ENCODE peak calls at places on chromosomes 1 and 21, in five cellular contexts. One of them, this sample, is unnamed.

GRCh38 chr1:235919797-235920475 is 53.2 kb upstream of the LYST start:
- DNase-seq in A549: no peak
- DNase-seq in stomach: no peak
- DNase-seq in ovary: no peak
- DNase-seq in tibial nerve: no peak
- DNase-seq in this sample: no peak

GRCh38 chr1:36203554-36204346 is 20.5 kb upstream of the THRAP3 start:
- DNase-seq in A549: no peak
- DNase-seq in ovary: peak
- DNase-seq in tibial nerve: no peak
- DNase-seq in stomach: peak
- DNase-seq in this sample: peak

GRCh38 chr1:175714350-175714749 is 29.0 kb downstream of the TNR start:
- DNase-seq in stomach: no peak
- DNase-seq in ovary: no peak
- DNase-seq in A549: no peak
- DNase-seq in tibial nerve: no peak
- DNase-seq in this sample: no peak

GRCh38 chr21:16193758-16194606 is 464.2 kb downstream of the USP25 start:
- DNase-seq in tibial nerve: peak
- DNase-seq in ovary: peak
- DNase-seq in stomach: peak
- DNase-seq in A549: peak
- DNase-seq in this sample: no peak

GRCh38 chr1:201565024-201565730 is 26.2 kb downstream of the NAV1 start:
- DNase-seq in stomach: no peak
- DNase-seq in ovary: no peak
- DNase-seq in A549: no peak
- DNase-seq in tibial nerve: peak
- DNase-seq in this sample: no peak

GRCh38 chr1:44651069-44651468 is 23.2 kb downstream of the TMEM53 start:
- DNase-seq in stomach: no peak
- DNase-seq in tibial nerve: no peak
- DNase-seq in A549: no peak
- DNase-seq in ovary: no peak
- DNase-seq in this sample: no peak

GRCh38 chr1:58816747-58817221 is 32.9 kb upstream of the JUN start:
- DNase-seq in tibial nerve: no peak
- DNase-seq in A549: no peak
- DNase-seq in stomach: no peak
- DNase-seq in ovary: no peak
- DNase-seq in this sample: no peak

GRCh38 chr1:219812491-219813221 is 115.7 kb downstream of the SLC30A10 start:
- DNase-seq in tibial nerve: no peak
- DNase-seq in stomach: no peak
- DNase-seq in A549: peak
- DNase-seq in ovary: no peak
- DNase-seq in this sample: no peak

GRCh38 chr1:47276850-47277249 is 37.1 kb downstream of the STIL start:
- DNase-seq in tibial nerve: no peak
- DNase-seq in stomach: no peak
- DNase-seq in ovary: no peak
- DNase-seq in A549: no peak
- DNase-seq in this sample: no peak

GRCh38 chr1:15308135-15308534 is 61.1 kb downstream of the FHAD1 start:
- DNase-seq in A549: no peak
- DNase-seq in stomach: no peak
- DNase-seq in ovary: no peak
- DNase-seq in tibial nerve: no peak
- DNase-seq in this sample: no peak

GRCh38 chr1:26539722-26540121 is 10.2 kb downstream of the RPS6KA1 start:
- DNase-seq in ovary: no peak
- DNase-seq in A549: no peak
- DNase-seq in stomach: no peak
- DNase-seq in tibial nerve: no peak
- DNase-seq in this sample: peak

GRCh38 chr1:46394872-46395465 is 852 bp downstream of the FAAH start:
- DNase-seq in A549: no peak
- DNase-seq in ovary: no peak
- DNase-seq in tibial nerve: no peak
- DNase-seq in stomach: peak
- DNase-seq in this sample: no peak

GRCh38 chr1:114756949-114757454 is 782 bp downstream of the CSDE1 start:
- DNase-seq in tibial nerve: peak
- DNase-seq in ovary: peak
- DNase-seq in stomach: peak
- DNase-seq in A549: peak
- DNase-seq in this sample: peak

GRCh38 chr1:211281322-211282022 is 22.3 kb downstream of the RCOR3 start:
- DNase-seq in ovary: no peak
- DNase-seq in tibial nerve: no peak
- DNase-seq in A549: no peak
- DNase-seq in stomach: no peak
- DNase-seq in this sample: no peak

GRCh38 chr1:167065481-167065880 is 24.7 kb downstream of the GPA33 start:
- DNase-seq in ovary: no peak
- DNase-seq in stomach: no peak
- DNase-seq in tibial nerve: no peak
- DNase-seq in A549: no peak
- DNase-seq in this sample: no peak

GRCh38 chr1:116420417-116421200 is 47.6 kb downstream of the ATP1A1 start:
- DNase-seq in stomach: no peak
- DNase-seq in A549: no peak
- DNase-seq in ovary: no peak
- DNase-seq in tibial nerve: no peak
- DNase-seq in this sample: no peak

GRCh38 chr1:230825061-230825803 is 43.1 kb downstream of the C1orf198 start:
- DNase-seq in ovary: no peak
- DNase-seq in stomach: peak
- DNase-seq in A549: peak
- DNase-seq in tibial nerve: no peak
- DNase-seq in this sample: no peak

GRCh38 chr1:6738987-6739386 is 37.4 kb upstream of the DNAJC11 start:
- DNase-seq in A549: no peak
- DNase-seq in tibial nerve: no peak
- DNase-seq in ovary: no peak
- DNase-seq in stomach: no peak
- DNase-seq in this sample: peak
- TF ChIP-seq EP300 in A549: no peak
- TF ChIP-seq EP300 in tibial nerve: no peak
- TF ChIP-seq EP300 in ovary: no peak
- TF ChIP-seq EP300 in stomach: no peak
- TF ChIP-seq EP300 in this sample: no peak

GRCh38 chr1:34270181-34270580 is 93.5 kb downstream of the C1orf94 start:
- DNase-seq in stomach: no peak
- DNase-seq in tibial nerve: no peak
- DNase-seq in ovary: no peak
- DNase-seq in A549: no peak
- DNase-seq in this sample: no peak

GRCh38 chr1:34265396-34265795 is 88.7 kb downstream of the C1orf94 start:
- DNase-seq in A549: no peak
- DNase-seq in stomach: no peak
- DNase-seq in ovary: no peak
- DNase-seq in tibial nerve: no peak
- DNase-seq in this sample: no peak

GRCh38 chr1:34266127-34266951 is 89.6 kb downstream of the C1orf94 start:
- DNase-seq in ovary: no peak
- DNase-seq in stomach: no peak
- DNase-seq in tibial nerve: no peak
- DNase-seq in A549: no peak
- DNase-seq in this sample: peak

GRCh38 chr1:34267326-34267725 is 90.6 kb downstream of the C1orf94 start:
- DNase-seq in tibial nerve: no peak
- DNase-seq in ovary: no peak
- DNase-seq in A549: no peak
- DNase-seq in stomach: no peak
- DNase-seq in this sample: no peak

GRCh38 chr1:34268311-34269042 is 91.8 kb downstream of the C1orf94 start:
- DNase-seq in A549: no peak
- DNase-seq in ovary: no peak
- DNase-seq in tibial nerve: no peak
- DNase-seq in stomach: no peak
- DNase-seq in this sample: no peak
- TF ChIP-seq EP300 in A549: no peak
- TF ChIP-seq EP300 in ovary: no peak
- TF ChIP-seq EP300 in tibial nerve: no peak
- TF ChIP-seq EP300 in stomach: no peak
- TF ChIP-seq EP300 in this sample: no peak

DNA sequence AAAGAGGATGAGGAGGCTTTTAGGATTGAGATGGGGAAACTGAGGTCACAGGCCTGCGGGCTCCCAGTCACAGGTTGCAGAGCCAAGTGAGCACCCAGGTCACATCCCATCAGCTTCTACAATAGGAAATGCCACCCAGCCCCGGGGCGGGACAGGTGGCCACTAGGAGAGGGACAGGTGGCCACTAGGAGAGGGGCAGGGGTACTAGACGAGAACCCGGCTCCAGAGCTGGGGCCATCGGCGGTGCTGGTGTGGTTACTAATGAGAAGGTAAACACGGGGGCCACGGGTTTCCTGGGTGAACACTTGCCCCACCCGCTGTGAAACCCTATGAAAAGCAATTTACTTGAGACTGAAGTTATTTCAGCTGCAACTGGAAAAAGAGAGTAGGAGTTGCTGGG is 52.4 kb downstream of the MRPL37 start:
- DNase-seq in ovary: no peak
- DNase-seq in A549: no peak
- DNase-seq in tibial nerve: no peak
- DNase-seq in stomach: no peak
- DNase-seq in this sample: no peak
- TF ChIP-seq EP300 in ovary: no peak
- TF ChIP-seq EP300 in A549: no peak
- TF ChIP-seq EP300 in tibial nerve: no peak
- TF ChIP-seq EP300 in stomach: no peak
- TF ChIP-seq EP300 in this sample: no peak

GRCh38 chr21:42681296-42682206 is 28.1 kb downstream of the PDE9A start:
- DNase-seq in stomach: no peak
- DNase-seq in ovary: no peak
- DNase-seq in tibial nerve: no peak
- DNase-seq in A549: no peak
- DNase-seq in this sample: no peak
- TF ChIP-seq EP300 in stomach: no peak
- TF ChIP-seq EP300 in ovary: no peak
- TF ChIP-seq EP300 in tibial nerve: no peak
- TF ChIP-seq EP300 in A549: no peak
- TF ChIP-seq EP300 in this sample: no peak

GRCh38 chr1:8846263-8846662 is 28.8 kb upstream of the RERE start:
- DNase-seq in tibial nerve: no peak
- DNase-seq in ovary: no peak
- DNase-seq in stomach: no peak
- DNase-seq in A549: no peak
- DNase-seq in this sample: no peak
- TF ChIP-seq EP300 in tibial nerve: no peak
- TF ChIP-seq EP300 in ovary: no peak
- TF ChIP-seq EP300 in stomach: no peak
- TF ChIP-seq EP300 in A549: no peak
- TF ChIP-seq EP300 in this sample: no peak

GRCh38 chr1:32818804-32819541 is 1.5 kb downstream of the S100PBP start:
- DNase-seq in stomach: no peak
- DNase-seq in A549: no peak
- DNase-seq in tibial nerve: no peak
- DNase-seq in ovary: no peak
- DNase-seq in this sample: no peak

GRCh38 chr1:32817815-32818786 is 648 bp downstream of the S100PBP start:
- DNase-seq in A549: peak
- DNase-seq in tibial nerve: peak
- DNase-seq in stomach: peak
- DNase-seq in ovary: peak
- DNase-seq in this sample: peak

GRCh38 chr1:32813941-32814739 is 3.0 kb downstream of the YARS1 start:
- DNase-seq in stomach: no peak
- DNase-seq in ovary: no peak
- DNase-seq in A549: no peak
- DNase-seq in tibial nerve: no peak
- DNase-seq in this sample: no peak

GRCh38 chr1:32816676-32817158 is 441 bp downstream of the YARS1 start:
- DNase-seq in A549: peak
- DNase-seq in stomach: no peak
- DNase-seq in tibial nerve: no peak
- DNase-seq in ovary: no peak
- DNase-seq in this sample: no peak

GRCh38 chr1:32817159-32817814 is at the start of the genes S100PBP and YARS1:
- DNase-seq in stomach: peak
- DNase-seq in tibial nerve: peak
- DNase-seq in A549: peak
- DNase-seq in ovary: peak
- DNase-seq in this sample: peak
- TF ChIP-seq EP300 in stomach: peak
- TF ChIP-seq EP300 in tibial nerve: peak
- TF ChIP-seq EP300 in A549: no peak
- TF ChIP-seq EP300 in ovary: no peak
- TF ChIP-seq EP300 in this sample: no peak

GRCh38 chr1:53107570-53108322 is 34.7 kb downstream of the SLC1A7 start:
- DNase-seq in A549: peak
- DNase-seq in tibial nerve: no peak
- DNase-seq in stomach: peak
- DNase-seq in ovary: no peak
- DNase-seq in this sample: no peak
- TF ChIP-seq EP300 in A549: peak
- TF ChIP-seq EP300 in tibial nerve: no peak
- TF ChIP-seq EP300 in stomach: no peak
- TF ChIP-seq EP300 in ovary: no peak
- TF ChIP-seq EP300 in this sample: no peak

This sample was measured in upper lobe of left lung.